ENCODE peak calls at places on chromosomes 11 and 22, in eight cellular contexts. One of them, this sample, is unnamed.

GRCh38 chr11:76625787-76626186 is 44.8 kb downstream of the LRRC32 start:
- DNase-seq in upper lobe of right lung: no peak
- DNase-seq in astrocyte: no peak
- DNase-seq in ovary: no peak
- DNase-seq in left ventricle myocardium inferior: no peak
- DNase-seq in dorsolateral prefrontal cortex: no peak
- DNase-seq in BJ: no peak
- DNase-seq in GM23338: no peak
- DNase-seq in this sample: peak

GRCh38 chr11:69978841-69979614 is 99.1 kb upstream of the ANO1 start:
- DNase-seq in GM23338: no peak
- DNase-seq in left ventricle myocardium inferior: no peak
- DNase-seq in ovary: no peak
- DNase-seq in upper lobe of right lung: no peak
- DNase-seq in astrocyte: no peak
- DNase-seq in BJ: no peak
- DNase-seq in dorsolateral prefrontal cortex: no peak
- DNase-seq in this sample: no peak

GRCh38 chr11:69950120-69950519 is 128.0 kb upstream of the ANO1 start:
- DNase-seq in left ventricle myocardium inferior: no peak
- DNase-seq in upper lobe of right lung: no peak
- DNase-seq in BJ: no peak
- DNase-seq in GM23338: peak
- DNase-seq in astrocyte: no peak
- DNase-seq in dorsolateral prefrontal cortex: no peak
- DNase-seq in ovary: no peak
- DNase-seq in this sample: peak

GRCh38 chr11:65558002-65558784 is at the start of gene LTBP3:
- DNase-seq in dorsolateral prefrontal cortex: peak
- DNase-seq in left ventricle myocardium inferior: peak
- DNase-seq in BJ: no peak
- DNase-seq in astrocyte: peak
- DNase-seq in GM23338: peak
- DNase-seq in upper lobe of right lung: peak
- DNase-seq in ovary: peak
- DNase-seq in this sample: peak

GRCh38 chr11:93238956-93239355 is 41.2 kb upstream of the SLC36A4 start:
- DNase-seq in upper lobe of right lung: no peak
- DNase-seq in dorsolateral prefrontal cortex: no peak
- DNase-seq in astrocyte: no peak
- DNase-seq in GM23338: no peak
- DNase-seq in left ventricle myocardium inferior: no peak
- DNase-seq in ovary: no peak
- DNase-seq in BJ: no peak
- DNase-seq in this sample: no peak

GRCh38 chr11:47797633-47798032 is 30.5 kb upstream of the FNBP4 start:
- DNase-seq in upper lobe of right lung: no peak
- DNase-seq in dorsolateral prefrontal cortex: no peak
- DNase-seq in astrocyte: peak
- DNase-seq in ovary: no peak
- DNase-seq in BJ: no peak
- DNase-seq in left ventricle myocardium inferior: no peak
- DNase-seq in GM23338: no peak
- DNase-seq in this sample: peak

GRCh38 chr11:44626645-44627044 is 61.2 kb downstream of the CD82 start:
- DNase-seq in ovary: no peak
- DNase-seq in upper lobe of right lung: no peak
- DNase-seq in astrocyte: no peak
- DNase-seq in dorsolateral prefrontal cortex: peak
- DNase-seq in GM23338: no peak
- DNase-seq in left ventricle myocardium inferior: no peak
- DNase-seq in BJ: no peak
- DNase-seq in this sample: no peak

GRCh38 chr11:95716266-95716665 is 73.3 kb downstream of the FAM76B start:
- DNase-seq in BJ: no peak
- DNase-seq in ovary: no peak
- DNase-seq in left ventricle myocardium inferior: no peak
- DNase-seq in astrocyte: peak
- DNase-seq in upper lobe of right lung: no peak
- DNase-seq in dorsolateral prefrontal cortex: no peak
- DNase-seq in GM23338: no peak
- DNase-seq in this sample: peak

GRCh38 chr11:23359297-23359696 is 499.0 kb upstream of the CCDC179 start:
- DNase-seq in BJ: peak
- DNase-seq in ovary: no peak
- DNase-seq in dorsolateral prefrontal cortex: no peak
- DNase-seq in left ventricle myocardium inferior: no peak
- DNase-seq in upper lobe of right lung: no peak
- DNase-seq in astrocyte: peak
- DNase-seq in GM23338: no peak
- DNase-seq in this sample: peak

GRCh38 chr22:35357883-35358621 is 22.8 kb upstream of the HMOX1 start:
- DNase-seq in BJ: no peak
- DNase-seq in left ventricle myocardium inferior: no peak
- DNase-seq in dorsolateral prefrontal cortex: no peak
- DNase-seq in astrocyte: peak
- DNase-seq in ovary: no peak
- DNase-seq in upper lobe of right lung: no peak
- DNase-seq in GM23338: no peak
- DNase-seq in this sample: no peak

GRCh38 chr11:75558939-75559843 is 2.9 kb upstream of the SERPINH1 start:
- DNase-seq in upper lobe of right lung: peak
- DNase-seq in astrocyte: peak
- DNase-seq in GM23338: peak
- DNase-seq in left ventricle myocardium inferior: no peak
- DNase-seq in ovary: peak
- DNase-seq in BJ: no peak
- DNase-seq in dorsolateral prefrontal cortex: no peak
- DNase-seq in this sample: peak

GRCh38 chr11:120342226-120342625 is 6.0 kb downstream of the ARHGEF12 start:
- DNase-seq in left ventricle myocardium inferior: no peak
- DNase-seq in upper lobe of right lung: no peak
- DNase-seq in ovary: no peak
- DNase-seq in BJ: no peak
- DNase-seq in astrocyte: no peak
- DNase-seq in GM23338: no peak
- DNase-seq in dorsolateral prefrontal cortex: no peak
- DNase-seq in this sample: no peak

DNA sequence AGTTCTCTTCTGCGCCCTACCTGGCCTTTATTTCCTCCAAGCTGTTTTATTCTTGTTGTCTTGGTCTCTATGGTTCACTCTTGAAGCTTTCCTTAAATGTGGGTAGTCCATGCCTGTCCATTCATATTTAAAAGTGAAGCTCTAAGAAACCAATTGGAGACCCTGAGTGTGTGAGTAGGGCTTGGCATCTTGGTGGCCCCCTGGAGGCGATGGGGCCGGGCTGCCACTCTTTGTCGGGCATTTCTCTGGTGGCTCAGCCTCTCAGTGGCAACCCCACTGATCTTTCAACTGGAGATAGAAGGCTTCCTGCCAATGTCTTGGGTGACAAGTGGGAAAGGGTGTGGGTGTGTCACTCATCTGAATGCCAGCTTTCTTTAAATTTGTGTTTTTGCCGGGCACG is 9.1 kb downstream of the TRPT1 start:
- DNase-seq in ovary: no peak
- DNase-seq in GM23338: no peak
- DNase-seq in left ventricle myocardium inferior: no peak
- DNase-seq in dorsolateral prefrontal cortex: no peak
- DNase-seq in upper lobe of right lung: no peak
- DNase-seq in BJ: no peak
- DNase-seq in astrocyte: no peak
- DNase-seq in this sample: no peak
- TF ChIP-seq CTCF in ovary: no peak
- TF ChIP-seq CTCF in GM23338: peak
- TF ChIP-seq CTCF in left ventricle myocardium inferior: no peak
- TF ChIP-seq CTCF in dorsolateral prefrontal cortex: no peak
- TF ChIP-seq CTCF in upper lobe of right lung: no peak
- TF ChIP-seq CTCF in BJ: no peak
- TF ChIP-seq CTCF in astrocyte: no peak
- TF ChIP-seq CTCF in this sample: no peak

DNA sequence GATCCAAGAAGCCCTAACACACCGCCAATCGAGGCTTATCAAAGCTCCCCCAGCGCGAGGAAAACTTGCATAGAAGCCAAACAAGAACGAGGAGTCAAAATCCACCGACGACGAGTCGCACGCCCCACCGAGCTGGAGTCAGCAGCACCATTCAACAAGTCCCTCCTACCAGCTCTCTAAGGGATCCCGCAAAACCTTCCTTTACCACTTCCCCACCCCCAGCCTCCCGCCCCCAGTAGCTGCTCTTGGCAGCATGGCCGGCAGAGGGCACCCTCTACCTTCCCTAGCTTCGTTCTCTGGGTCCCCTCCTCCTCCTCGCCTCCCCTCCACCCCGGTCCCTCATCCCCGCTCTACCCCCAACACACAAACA is 1.4 kb downstream of the BDNF start:
- DNase-seq in BJ: peak
- DNase-seq in GM23338: peak
- DNase-seq in left ventricle myocardium inferior: peak
- DNase-seq in upper lobe of right lung: peak
- DNase-seq in dorsolateral prefrontal cortex: peak
- DNase-seq in astrocyte: peak
- DNase-seq in ovary: peak
- DNase-seq in this sample: peak
- H3K4me3 ChIP-seq in BJ: peak
- H3K4me3 ChIP-seq in GM23338: peak
- H3K4me3 ChIP-seq in left ventricle myocardium inferior: peak
- H3K4me3 ChIP-seq in upper lobe of right lung: peak
- H3K4me3 ChIP-seq in dorsolateral prefrontal cortex: peak
- H3K4me3 ChIP-seq in astrocyte: peak
- H3K4me3 ChIP-seq in ovary: peak
- H3K4me3 ChIP-seq in this sample: peak

GRCh38 chr22:37126882-37127281 is 17.4 kb upstream of the TMPRSS6 start:
- DNase-seq in GM23338: peak
- DNase-seq in left ventricle myocardium inferior: no peak
- DNase-seq in dorsolateral prefrontal cortex: no peak
- DNase-seq in ovary: no peak
- DNase-seq in astrocyte: no peak
- DNase-seq in BJ: no peak
- DNase-seq in upper lobe of right lung: no peak
- DNase-seq in this sample: no peak
- TF ChIP-seq CTCF in GM23338: peak
- TF ChIP-seq CTCF in left ventricle myocardium inferior: no peak
- TF ChIP-seq CTCF in dorsolateral prefrontal cortex: no peak
- TF ChIP-seq CTCF in ovary: no peak
- TF ChIP-seq CTCF in astrocyte: no peak
- TF ChIP-seq CTCF in BJ: peak
- TF ChIP-seq CTCF in upper lobe of right lung: peak
- TF ChIP-seq CTCF in this sample: peak

DNA sequence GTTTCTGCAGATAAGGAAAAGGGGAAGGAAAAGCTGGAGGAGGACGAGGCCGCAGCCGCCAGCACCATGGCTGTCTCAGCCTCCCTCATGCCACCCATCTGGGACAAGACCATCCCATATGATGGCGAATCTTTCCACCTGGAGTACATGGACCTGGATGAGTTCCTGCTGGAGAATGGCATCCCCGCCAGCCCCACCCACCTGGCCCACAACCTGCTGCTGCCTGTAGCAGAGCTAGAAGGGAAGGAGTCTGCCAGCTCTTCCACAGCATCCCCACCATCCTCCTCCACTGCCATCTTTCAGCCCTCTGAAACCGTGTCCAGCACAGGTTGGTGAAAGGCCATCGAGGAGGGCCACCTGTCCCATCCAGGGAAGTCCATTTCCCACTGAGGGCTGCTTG is 5.6 kb downstream of the TEF start:
- DNase-seq in left ventricle myocardium inferior: no peak
- DNase-seq in dorsolateral prefrontal cortex: peak
- DNase-seq in BJ: no peak
- DNase-seq in astrocyte: no peak
- DNase-seq in GM23338: no peak
- DNase-seq in upper lobe of right lung: no peak
- DNase-seq in ovary: no peak
- DNase-seq in this sample: no peak
- H3K4me3 ChIP-seq in left ventricle myocardium inferior: no peak
- H3K4me3 ChIP-seq in dorsolateral prefrontal cortex: no peak
- H3K4me3 ChIP-seq in BJ: no peak
- H3K4me3 ChIP-seq in astrocyte: no peak
- H3K4me3 ChIP-seq in GM23338: no peak
- H3K4me3 ChIP-seq in upper lobe of right lung: no peak
- H3K4me3 ChIP-seq in ovary: no peak
- H3K4me3 ChIP-seq in this sample: no peak

DNA sequence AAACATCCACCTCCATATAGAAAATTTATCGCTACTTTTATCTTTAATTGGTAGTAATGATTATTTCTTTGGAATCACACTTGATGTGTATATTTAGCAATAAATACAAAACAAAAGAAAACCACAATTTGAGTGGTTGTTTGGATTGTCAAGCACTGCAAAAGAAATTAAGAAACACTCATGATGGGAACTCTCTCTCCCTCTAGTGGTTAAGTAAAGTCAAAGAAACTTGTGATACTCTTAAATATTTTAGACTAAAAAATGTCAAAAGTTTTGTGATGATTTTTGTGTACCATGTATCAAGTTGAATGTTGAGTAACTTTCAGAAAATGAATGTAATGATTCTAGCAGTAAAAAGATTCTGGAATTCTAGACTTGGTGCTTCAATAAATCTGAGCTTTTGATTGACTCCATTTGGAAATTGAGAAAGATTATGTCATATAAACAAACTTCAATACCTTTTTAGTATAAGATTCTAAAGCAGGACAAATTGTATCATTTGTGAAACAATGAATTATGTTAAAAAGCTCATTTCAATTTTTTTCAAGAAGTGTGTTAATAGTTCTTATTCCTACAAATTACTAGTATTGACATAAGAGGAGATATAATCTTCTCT is 20.8 kb downstream of the MUC15 start:
- DNase-seq in astrocyte: no peak
- DNase-seq in dorsolateral prefrontal cortex: no peak
- DNase-seq in left ventricle myocardium inferior: no peak
- DNase-seq in BJ: no peak
- DNase-seq in ovary: no peak
- DNase-seq in GM23338: no peak
- DNase-seq in upper lobe of right lung: no peak
- DNase-seq in this sample: peak
- TF ChIP-seq CTCF in astrocyte: peak
- TF ChIP-seq CTCF in dorsolateral prefrontal cortex: peak
- TF ChIP-seq CTCF in left ventricle myocardium inferior: no peak
- TF ChIP-seq CTCF in BJ: peak
- TF ChIP-seq CTCF in ovary: no peak
- TF ChIP-seq CTCF in GM23338: no peak
- TF ChIP-seq CTCF in upper lobe of right lung: peak
- TF ChIP-seq CTCF in this sample: peak